ENCODE peak calls at places on chromosomes 5 and 9, in eight cellular contexts. O is left lung; V is psoas muscle; X is endothelial cell of umbilical vein; Q is AG04449; Z is esophagus muscularis mucosa; M is AG04450; R is CD8-positive, alpha-beta T cell. W is an unnamed sample.

GRCh38 chr5:10550222-10550995 is 13.5 kb upstream of the ANKRD33B start:
- DNase-seq in M (no peak), R (no peak), Q (no peak), V (no peak), Z (no peak), X (no peak), O (no peak), W (no peak)

GRCh38 chr5:154190652-154191304 is at the start of gene GALNT10:
- DNase-seq in O (peak), X (peak), R (peak), Z (no peak), M (no peak), Q (no peak), V (peak), W (no peak)

GRCh38 chr5:177537389-177538361 is 16.7 kb downstream of the FAM193B start:
- DNase-seq in Q (peak), V (peak), O (peak), Z (no peak), M (peak), R (no peak), X (peak), W (no peak)

GRCh38 chr5:166712447-166712846 is 1579.0 kb upstream of the WWC1 start:
- DNase-seq in R (no peak), Q (no peak), Z (no peak), X (no peak), V (no peak), O (no peak), M (no peak), W (no peak)

GRCh38 chr9:8963882-8964281 is 1164.3 kb upstream of the DMAC1 start:
- DNase-seq in V (no peak), X (no peak), R (no peak), O (no peak), Q (no peak), M (no peak), Z (no peak), W (no peak)

GRCh38 chr9:117092582-117092981 is 322.3 kb downstream of the ASTN2 start:
- DNase-seq in R (no peak), O (no peak), Q (no peak), V (no peak), Z (peak), X (no peak), M (no peak), W (no peak)

GRCh38 chr5:3345195-3345594 is 250.4 kb upstream of the IRX1 start:
- DNase-seq in Z (no peak), R (no peak), M (no peak), X (no peak), Q (no peak), V (no peak), O (no peak), W (no peak)

GRCh38 chr5:170442381-170442780 is 53.2 kb upstream of the KCNMB1 start:
- DNase-seq in Q (no peak), M (no peak), X (no peak), O (no peak), R (no peak), V (no peak), Z (no peak), W (no peak)

GRCh38 chr5:6766558-6767191 is 53.4 kb downstream of the TENT4A start:
- DNase-seq in V (peak), X (peak), O (peak), R (no peak), Q (peak), M (no peak), Z (peak), W (peak)

GRCh38 chr9:37911271-37911681 is 7.3 kb upstream of the SLC25A51 start:
- DNase-seq in Q (no peak), Z (no peak), R (no peak), V (no peak), O (no peak), M (no peak), X (no peak), W (no peak)

GRCh38 chr5:116872486-116872885 is 297.9 kb upstream of the SEMA6A start:
- DNase-seq in V (no peak), M (no peak), O (no peak), R (no peak), X (no peak), Q (no peak), Z (no peak), W (no peak)

GRCh38 chr5:33772276-33772990 is 119.4 kb downstream of the ADAMTS12 start:
- DNase-seq in Z (no peak), R (no peak), V (no peak), M (peak), O (no peak), Q (peak), X (no peak), W (no peak)

GRCh38 chr5:122756263-122756911 is 18.5 kb upstream of the SNX2 start:
- DNase-seq in Q (no peak), O (no peak), Z (no peak), R (no peak), M (peak), X (peak), V (no peak), W (no peak)

GRCh38 chr9:86022687-86023266 is 76.6 kb downstream of the GOLM1 start:
- DNase-seq in O (no peak), M (no peak), Z (no peak), X (peak), V (no peak), R (peak), Q (no peak), W (no peak)

GRCh38 chr9:101453776-101454570 is 18.4 kb upstream of the ALDOB start:
- DNase-seq in M (no peak), R (no peak), X (no peak), O (no peak), V (no peak), Z (no peak), Q (no peak), W (no peak)

GRCh38 chr9:11141357-11141756 is 528.6 kb upstream of the PTPRD start:
- DNase-seq in Z (no peak), R (no peak), M (no peak), O (no peak), Q (no peak), V (no peak), X (no peak), W (no peak)

GRCh38 chr5:143470120-143470519 is 66.6 kb upstream of the NR3C1 start:
- DNase-seq in Z (no peak), V (no peak), R (no peak), Q (no peak), M (no peak), O (no peak), X (no peak), W (no peak)

GRCh38 chr5:142644640-142645361 is 41.1 kb downstream of the FGF1 start:
- DNase-seq in Z (peak), R (no peak), M (peak), V (no peak), X (peak), O (no peak), Q (peak), W (peak)

GRCh38 chr9:25678147-25678666 is at the start of gene TUSC1:
- DNase-seq in V (peak), R (no peak), Q (no peak), O (peak), M (no peak), X (peak), Z (peak), W (no peak)

GRCh38 chr5:113034182-113034773 is 57.7 kb downstream of the DCP2 start:
- DNase-seq in Z (peak), O (no peak), Q (no peak), V (no peak), R (no peak), M (no peak), X (no peak), W (no peak)

GRCh38 chr9:79574166-79574565 is 2.4 kb downstream of the TLE4 start:
- DNase-seq in O (no peak), Q (no peak), R (no peak), Z (no peak), M (no peak), X (peak), V (no peak), W (no peak)

GRCh38 chr5:158483202-158483870 is 616.4 kb downstream of the EBF1 start:
- DNase-seq in Z (no peak), Q (no peak), R (no peak), O (no peak), M (no peak), X (no peak), V (no peak), W (no peak)

GRCh38 chr9:100098887-100099721 is at the start of the genes ERP44 and INVS:
- DNase-seq in V (peak), Q (peak), X (peak), R (peak), M (peak), O (peak), Z (peak), W (peak)

GRCh38 chr9:6014668-6015270 is 655 bp downstream of the RANBP6 start:
- DNase-seq in M (no peak), Z (no peak), X (peak), V (no peak), O (no peak), Q (peak), R (no peak), W (no peak)

GRCh38 chr5:170791325-170791954 is 7.9 kb downstream of the GABRP start:
- DNase-seq in X (peak), Q (no peak), M (peak), R (no peak), Z (no peak), V (peak), O (peak), W (peak)

GRCh38 chr9:15885464-15885863 is 332.6 kb downstream of the CCDC171 start:
- DNase-seq in O (no peak), V (no peak), M (no peak), Z (no peak), X (no peak), Q (no peak), R (no peak), W (no peak)

GRCh38 chr9:133608382-133608781 is 807 bp downstream of the FAM163B start:
- DNase-seq in Q (no peak), Z (no peak), O (no peak), V (no peak), X (no peak), M (no peak), R (no peak), W (no peak)

GRCh38 chr9:105248691-105249090 is 4.2 kb downstream of the SLC44A1 start:
- DNase-seq in Q (no peak), M (no peak), R (no peak), O (no peak), X (no peak), V (no peak), Z (no peak), W (no peak)

GRCh38 chr9:105252405-105252756 is 7.9 kb downstream of the SLC44A1 start:
- DNase-seq in V (no peak), X (no peak), Q (no peak), O (no peak), M (no peak), R (no peak), Z (no peak), W (no peak)

GRCh38 chr9:105251733-105252404 is 7.4 kb downstream of the SLC44A1 start:
- DNase-seq in X (no peak), Q (no peak), Z (no peak), V (no peak), R (no peak), O (no peak), M (no peak), W (no peak)

GRCh38 chr9:105254226-105254625 is 9.8 kb downstream of the SLC44A1 start:
- DNase-seq in Z (no peak), X (no peak), M (no peak), V (no peak), Q (no peak), R (no peak), O (no peak), W (no peak)

GRCh38 chr9:105251133-105251532 is 6.7 kb downstream of the SLC44A1 start:
- DNase-seq in R (no peak), M (no peak), Z (no peak), V (no peak), Q (no peak), O (no peak), X (no peak), W (no peak)
- TF ChIP-seq CTCF in R (no peak), M (no peak), Z (no peak), V (no peak), Q (no peak), O (no peak), X (no peak), W (no peak)

GRCh38 chr9:126515001-126515872 is 98.5 kb upstream of the LMX1B start:
- DNase-seq in O (no peak), M (no peak), R (no peak), Z (no peak), X (no peak), V (no peak), Q (no peak), W (no peak)

GRCh38 chr9:126516561-126516935 is 97.2 kb upstream of the LMX1B start:
- DNase-seq in V (no peak), Q (no peak), O (no peak), R (no peak), Z (no peak), X (no peak), M (no peak), W (no peak)

GRCh38 chr9:126513159-126514036 is 100.3 kb upstream of the LMX1B start:
- DNase-seq in O (no peak), R (no peak), Q (no peak), M (no peak), V (no peak), X (no peak), Z (no peak), W (no peak)

GRCh38 chr9:126515873-126516505 is 97.7 kb upstream of the LMX1B start:
- DNase-seq in X (no peak), R (no peak), Z (no peak), Q (no peak), M (no peak), O (no peak), V (no peak), W (no peak)

DNA sequence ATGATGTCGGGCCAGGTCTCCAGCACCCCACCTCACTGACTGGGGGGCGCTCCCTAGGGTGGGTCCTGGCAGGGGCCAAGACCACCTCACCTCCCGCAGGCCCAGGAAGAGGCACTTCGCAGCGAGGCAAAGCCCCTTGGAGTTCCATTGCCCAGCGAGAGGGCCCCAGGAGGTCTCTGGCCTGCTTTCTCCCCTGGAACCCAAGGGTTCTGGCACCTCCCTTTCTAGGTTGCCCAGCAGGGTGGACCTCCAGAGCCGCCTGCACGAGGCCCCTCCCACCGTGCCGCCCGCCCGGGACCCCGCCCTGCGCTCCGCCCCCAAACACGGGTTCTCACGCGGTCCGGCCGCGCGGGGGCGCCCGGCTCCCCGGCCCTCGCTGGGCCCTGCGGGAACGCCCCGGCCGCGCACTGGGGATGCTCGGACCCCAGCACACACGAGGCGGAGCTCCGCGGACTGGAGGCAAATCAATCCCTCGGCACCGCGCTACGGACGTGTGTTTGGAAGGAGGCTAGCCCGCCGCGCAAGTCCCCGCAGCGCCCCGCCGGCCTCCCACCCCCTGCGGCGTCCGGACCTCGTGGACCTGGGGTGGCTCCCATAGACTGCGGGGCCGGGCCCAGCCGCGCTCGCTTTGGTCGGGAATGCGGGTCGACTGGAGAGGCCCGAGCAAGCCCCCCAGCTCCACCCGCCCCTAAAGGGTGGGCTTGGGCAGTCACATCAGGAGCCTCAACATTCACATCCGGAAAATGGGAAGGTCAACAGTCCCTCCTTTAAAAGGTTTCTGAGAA is 99.5 kb upstream of the LMX1B start:
- DNase-seq in R (peak), X (peak), M (no peak), O (peak), Z (no peak), Q (no peak), V (peak), W (no peak)
- H3K4me3 ChIP-seq in R (no peak), X (no peak), M (peak), O (no peak), Z (peak), Q (peak), V (peak), W (no peak)

GRCh38 chr9:95736370-95736769 is 139.1 kb upstream of the ERCC6L2 start:
- DNase-seq in O (no peak), Z (no peak), X (no peak), R (no peak), V (no peak), Q (no peak), M (no peak), W (no peak)
- TF ChIP-seq CTCF in O (no peak), Z (no peak), X (peak), R (no peak), V (no peak), Q (peak), M (peak), W (peak)

GRCh38 chr9:69047331-69047730 is 11.8 kb downstream of the FXN start:
- DNase-seq in M (no peak), O (no peak), X (peak), R (no peak), Q (no peak), V (no peak), Z (no peak), W (no peak)
- H3K4me3 ChIP-seq in M (no peak), O (no peak), X (no peak), R (no peak), Q (no peak), V (no peak), Z (no peak), W (no peak)

GRCh38 chr9:91775708-91776028 is 174.4 kb downstream of the ROR2 start:
- DNase-seq in X (no peak), V (no peak), Q (no peak), Z (no peak), O (no peak), M (no peak), R (no peak), W (no peak)
- TF ChIP-seq CTCF in X (no peak), V (no peak), Q (no peak), Z (no peak), O (no peak), M (no peak), R (peak), W (no peak)

GRCh38 chr5:134877159-134877558 is 3.0 kb downstream of the TXNDC15 start:
- DNase-seq in X (no peak), R (no peak), Z (no peak), M (no peak), O (no peak), V (no peak), Q (no peak), W (no peak)

GRCh38 chr5:134874831-134875655 is 872 bp downstream of the TXNDC15 start:
- DNase-seq in Q (peak), V (peak), M (peak), Z (peak), O (peak), X (peak), R (peak), W (peak)

GRCh38 chr5:134878403-134878802 is 4.2 kb downstream of the TXNDC15 start:
- DNase-seq in R (no peak), M (no peak), V (no peak), Q (no peak), X (no peak), O (peak), Z (no peak), W (no peak)

GRCh38 chr5:134873987-134874830 is at the start of gene TXNDC15:
- DNase-seq in V (peak), X (peak), O (peak), R (peak), M (peak), Z (peak), Q (peak), W (no peak)

GRCh38 chr5:134873494-134873893 is 677 bp upstream of the TXNDC15 start:
- DNase-seq in M (no peak), Q (no peak), X (no peak), R (no peak), Z (no peak), O (no peak), V (no peak), W (no peak)
- H3K4me3 ChIP-seq in M (no peak), Q (no peak), X (no peak), R (peak), Z (peak), O (peak), V (peak), W (peak)

GRCh38 chr5:44443172-44443571 is 54.0 kb upstream of the FGF10 start:
- DNase-seq in Z (no peak), V (no peak), M (no peak), O (no peak), Q (no peak), X (no peak), R (no peak), W (no peak)

GRCh38 chr5:44441460-44441859 is 52.2 kb upstream of the FGF10 start:
- DNase-seq in Z (no peak), X (no peak), Q (no peak), M (no peak), V (no peak), O (no peak), R (no peak), W (no peak)

GRCh38 chr5:44446399-44446798 is 57.2 kb upstream of the FGF10 start:
- DNase-seq in V (no peak), Q (no peak), M (no peak), O (no peak), Z (no peak), R (no peak), X (no peak), W (no peak)
- TF ChIP-seq CTCF in V (no peak), Q (no peak), M (no peak), O (no peak), Z (no peak), R (no peak), X (no peak), W (no peak)

GRCh38 chr9:124017929-124018730 is 6.6 kb downstream of the LHX2 start:
- DNase-seq in Z (no peak), O (no peak), V (no peak), Q (no peak), X (no peak), R (no peak), M (no peak), W (no peak)
- H3K4me3 ChIP-seq in Z (peak), O (no peak), V (peak), Q (peak), X (no peak), R (peak), M (no peak), W (no peak)

W was measured in epithelial cell of proximal tubule.